ENCODE peak calls at places on chromosomes 12 and 14, in five cellular contexts. One of them, this sample, is unnamed.
A peak's percentile ranks its signal among the peaks of the same experiment; 100 is the strongest.

GRCh38 chr14:87131879-87132278 is 861.1 kb downstream of the GALC start:
- DNase-seq in NCI-H2081: no peak
- DNase-seq in GM10248: no peak
- DNase-seq in hepatic stellate cell: no peak
- DNase-seq in cortex of kidney: no peak
- DNase-seq in this sample: no peak

GRCh38 chr12:85741051-85741450 is 95.2 kb downstream of the RASSF9 start:
- DNase-seq in hepatic stellate cell: no peak
- DNase-seq in NCI-H2081: no peak
- DNase-seq in GM10248: no peak
- DNase-seq in cortex of kidney: no peak
- DNase-seq in this sample: no peak

GRCh38 chr14:50768220-50768619 is 62.7 kb downstream of the NIN start:
- DNase-seq in hepatic stellate cell: no peak
- DNase-seq in cortex of kidney: no peak
- DNase-seq in NCI-H2081: no peak
- DNase-seq in GM10248: no peak
- DNase-seq in this sample: no peak

GRCh38 chr12:59234391-59234790 is 314.1 kb upstream of the LRIG3 start:
- DNase-seq in GM10248: no peak
- DNase-seq in hepatic stellate cell: no peak
- DNase-seq in NCI-H2081: no peak
- DNase-seq in cortex of kidney: no peak
- DNase-seq in this sample: no peak

GRCh38 chr14:55749201-55749812 is 169.3 kb downstream of the KTN1 start:
- DNase-seq in NCI-H2081: no peak
- DNase-seq in GM10248: no peak
- DNase-seq in cortex of kidney: no peak
- DNase-seq in hepatic stellate cell: no peak
- DNase-seq in this sample: no peak

GRCh38 chr12:85280138-85280983 is at the start of gene ALX1:
- DNase-seq in GM10248: peak; percentile 13
- DNase-seq in hepatic stellate cell: peak; percentile 13
- DNase-seq in cortex of kidney: no peak
- DNase-seq in NCI-H2081: peak; percentile 21
- DNase-seq in this sample: no peak

GRCh38 chr12:6266431-6267006 is 44.0 kb upstream of the PLEKHG6 start:
- DNase-seq in hepatic stellate cell: no peak
- DNase-seq in GM10248: no peak
- DNase-seq in cortex of kidney: no peak
- DNase-seq in NCI-H2081: no peak
- DNase-seq in this sample: no peak

GRCh38 chr12:109230193-109230592 is 78.9 kb downstream of the FOXN4 start:
- DNase-seq in hepatic stellate cell: no peak
- DNase-seq in GM10248: no peak
- DNase-seq in cortex of kidney: no peak
- DNase-seq in NCI-H2081: no peak
- DNase-seq in this sample: no peak

GRCh38 chr12:40271981-40272664 is 47.3 kb downstream of the LRRK2 start:
- DNase-seq in NCI-H2081: no peak
- DNase-seq in cortex of kidney: no peak
- DNase-seq in GM10248: no peak
- DNase-seq in hepatic stellate cell: no peak
- DNase-seq in this sample: no peak

GRCh38 chr12:6819069-6820030 is 2.3 kb upstream of the GPR162 start:
- DNase-seq in NCI-H2081: no peak
- DNase-seq in hepatic stellate cell: no peak
- DNase-seq in GM10248: no peak
- DNase-seq in cortex of kidney: no peak
- DNase-seq in this sample: no peak

GRCh38 chr14:21050597-21050996 is 7.0 kb upstream of the RNASE8 start:
- DNase-seq in GM10248: no peak
- DNase-seq in cortex of kidney: no peak
- DNase-seq in NCI-H2081: no peak
- DNase-seq in hepatic stellate cell: no peak
- DNase-seq in this sample: no peak

GRCh38 chr14:74548881-74549280 is 55.3 kb downstream of the ISCA2 start:
- DNase-seq in cortex of kidney: no peak
- DNase-seq in NCI-H2081: no peak
- DNase-seq in GM10248: no peak
- DNase-seq in hepatic stellate cell: no peak
- DNase-seq in this sample: no peak

GRCh38 chr12:60834806-60835205 is 1239.0 kb downstream of the SLC16A7 start:
- DNase-seq in hepatic stellate cell: no peak
- DNase-seq in NCI-H2081: no peak
- DNase-seq in cortex of kidney: no peak
- DNase-seq in GM10248: no peak
- DNase-seq in this sample: no peak

GRCh38 chr12:8065991-8066594 is at the start of gene C3AR1:
- DNase-seq in cortex of kidney: no peak
- DNase-seq in hepatic stellate cell: peak; percentile 59
- DNase-seq in GM10248: peak; percentile 57
- DNase-seq in NCI-H2081: no peak
- DNase-seq in this sample: peak; percentile 16

GRCh38 chr12:79451365-79451764 is 239.4 kb downstream of the PAWR start:
- DNase-seq in NCI-H2081: no peak
- DNase-seq in cortex of kidney: no peak
- DNase-seq in GM10248: no peak
- DNase-seq in hepatic stellate cell: no peak
- DNase-seq in this sample: no peak

GRCh38 chr12:43937947-43938346 is 102.1 kb downstream of the TMEM117 start:
- DNase-seq in hepatic stellate cell: peak; percentile 4
- DNase-seq in GM10248: no peak
- DNase-seq in cortex of kidney: no peak
- DNase-seq in NCI-H2081: no peak
- DNase-seq in this sample: no peak

GRCh38 chr12:1692221-1692620 is 1.4 kb downstream of the ADIPOR2 start:
- DNase-seq in hepatic stellate cell: no peak
- DNase-seq in cortex of kidney: no peak
- DNase-seq in GM10248: no peak
- DNase-seq in NCI-H2081: no peak
- DNase-seq in this sample: no peak

GRCh38 chr12:88579572-88579940 is 715 bp downstream of the KITLG start:
- DNase-seq in GM10248: peak; percentile 23
- DNase-seq in hepatic stellate cell: peak; percentile 30
- DNase-seq in cortex of kidney: no peak
- DNase-seq in NCI-H2081: no peak
- DNase-seq in this sample: no peak

GRCh38 chr12:68899251-68899771 is 33.7 kb downstream of the CPM start:
- DNase-seq in NCI-H2081: no peak
- DNase-seq in cortex of kidney: no peak
- DNase-seq in GM10248: no peak
- DNase-seq in hepatic stellate cell: no peak
- DNase-seq in this sample: no peak

GRCh38 chr12:94386422-94386821 is 73.2 kb downstream of the CEP83 start:
- DNase-seq in GM10248: no peak
- DNase-seq in cortex of kidney: no peak
- DNase-seq in hepatic stellate cell: no peak
- DNase-seq in NCI-H2081: no peak
- DNase-seq in this sample: no peak

GRCh38 chr12:111429760-111430417 is 24.2 kb downstream of the SH2B3 start:
- DNase-seq in GM10248: peak; percentile 59
- DNase-seq in cortex of kidney: no peak
- DNase-seq in NCI-H2081: no peak
- DNase-seq in hepatic stellate cell: no peak
- DNase-seq in this sample: peak; percentile 75

GRCh38 chr14:101034986-101035385 is 131.5 kb upstream of the RTL1 start:
- DNase-seq in cortex of kidney: no peak
- DNase-seq in NCI-H2081: no peak
- DNase-seq in hepatic stellate cell: no peak
- DNase-seq in GM10248: no peak
- DNase-seq in this sample: no peak

GRCh38 chr14:101600336-101600890 is 39.1 kb downstream of the DIO3 start:
- DNase-seq in GM10248: no peak
- DNase-seq in hepatic stellate cell: no peak
- DNase-seq in cortex of kidney: no peak
- DNase-seq in NCI-H2081: no peak
- DNase-seq in this sample: no peak

GRCh38 chr12:93502802-93503623 is 35.7 kb downstream of the MRPL42 start:
- DNase-seq in GM10248: no peak
- DNase-seq in cortex of kidney: no peak
- DNase-seq in hepatic stellate cell: no peak
- DNase-seq in NCI-H2081: peak; percentile 19
- DNase-seq in this sample: peak; percentile 36

GRCh38 chr12:90333939-90334338 is 621.0 kb downstream of the CCER1 start:
- DNase-seq in GM10248: no peak
- DNase-seq in hepatic stellate cell: no peak
- DNase-seq in NCI-H2081: no peak
- DNase-seq in cortex of kidney: no peak
- DNase-seq in this sample: no peak

GRCh38 chr12:81518638-81519037 is 240.5 kb downstream of the PPFIA2 start:
- DNase-seq in cortex of kidney: no peak
- DNase-seq in hepatic stellate cell: no peak
- DNase-seq in NCI-H2081: no peak
- DNase-seq in GM10248: no peak
- DNase-seq in this sample: no peak

GRCh38 chr14:99273724-99274345 is 1.8 kb upstream of the BCL11B start:
- DNase-seq in cortex of kidney: no peak
- DNase-seq in NCI-H2081: no peak
- DNase-seq in hepatic stellate cell: no peak
- DNase-seq in GM10248: no peak
- DNase-seq in this sample: no peak

GRCh38 chr14:22849212-22849819 is 12.9 kb downstream of the MMP14 start:
- DNase-seq in cortex of kidney: no peak
- DNase-seq in NCI-H2081: no peak
- DNase-seq in GM10248: no peak
- DNase-seq in hepatic stellate cell: no peak
- DNase-seq in this sample: no peak

GRCh38 chr14:77120771-77121743 is 20.5 kb downstream of the ZDHHC22 start:
- DNase-seq in NCI-H2081: peak; percentile 14
- DNase-seq in GM10248: peak; percentile 77
- DNase-seq in cortex of kidney: no peak
- DNase-seq in hepatic stellate cell: no peak
- DNase-seq in this sample: peak; percentile 18

GRCh38 chr14:23925523-23926075 is 28.0 kb upstream of the DHRS4 start:
- DNase-seq in NCI-H2081: no peak
- DNase-seq in cortex of kidney: no peak
- DNase-seq in GM10248: no peak
- DNase-seq in hepatic stellate cell: no peak
- DNase-seq in this sample: no peak

GRCh38 chr14:92986254-92987147 is 63.6 kb downstream of the CHGA start:
- DNase-seq in hepatic stellate cell: peak; percentile 92
- DNase-seq in cortex of kidney: no peak
- DNase-seq in NCI-H2081: no peak
- DNase-seq in GM10248: no peak
- DNase-seq in this sample: no peak

GRCh38 chr12:50637870-50638481 is 125.9 kb upstream of the ATF1 start:
- DNase-seq in hepatic stellate cell: peak; percentile 40
- DNase-seq in cortex of kidney: no peak
- DNase-seq in NCI-H2081: no peak
- DNase-seq in GM10248: peak; percentile 59
- DNase-seq in this sample: no peak

GRCh38 chr14:38342803-38343202 is 86.9 kb upstream of the CLEC14A start:
- DNase-seq in GM10248: no peak
- DNase-seq in hepatic stellate cell: peak; percentile 56
- DNase-seq in NCI-H2081: no peak
- DNase-seq in cortex of kidney: no peak
- DNase-seq in this sample: no peak

GRCh38 chr12:123843912-123844748 is 82.0 kb downstream of the DNAH10 start:
- DNase-seq in NCI-H2081: no peak
- DNase-seq in GM10248: no peak
- DNase-seq in hepatic stellate cell: no peak
- DNase-seq in cortex of kidney: no peak
- DNase-seq in this sample: no peak

GRCh38 chr12:117836999-117837736 is 131.6 kb downstream of the KSR2 start:
- DNase-seq in NCI-H2081: peak; percentile 51
- DNase-seq in GM10248: peak; percentile 73
- DNase-seq in hepatic stellate cell: peak; percentile 58
- DNase-seq in cortex of kidney: no peak
- DNase-seq in this sample: peak; percentile 60

GRCh38 chr12:48176417-48176751 is 7.1 kb upstream of the CCDC184 start:
- DNase-seq in GM10248: no peak
- DNase-seq in hepatic stellate cell: no peak
- DNase-seq in NCI-H2081: no peak
- DNase-seq in cortex of kidney: no peak
- DNase-seq in this sample: no peak

GRCh38 chr14:32633214-32633864 is 304.2 kb downstream of the AKAP6 start:
- DNase-seq in hepatic stellate cell: no peak
- DNase-seq in GM10248: no peak
- DNase-seq in NCI-H2081: no peak
- DNase-seq in cortex of kidney: no peak
- DNase-seq in this sample: no peak

GRCh38 chr12:62649412-62650116 is 182.9 kb downstream of the MON2 start:
- DNase-seq in hepatic stellate cell: no peak
- DNase-seq in cortex of kidney: no peak
- DNase-seq in GM10248: no peak
- DNase-seq in NCI-H2081: no peak
- DNase-seq in this sample: no peak

GRCh38 chr14:64671591-64671990 is 32.6 kb upstream of the PLEKHG3 start:
- DNase-seq in NCI-H2081: peak; percentile 49
- DNase-seq in GM10248: peak; percentile 52
- DNase-seq in hepatic stellate cell: peak; percentile 71
- DNase-seq in cortex of kidney: no peak
- DNase-seq in this sample: peak; percentile 4

GRCh38 chr14:29734732-29735131 is 192.9 kb downstream of the PRKD1 start:
- DNase-seq in cortex of kidney: no peak
- DNase-seq in GM10248: no peak
- DNase-seq in NCI-H2081: no peak
- DNase-seq in hepatic stellate cell: no peak
- DNase-seq in this sample: no peak

This sample was measured in T-cell.